ENCODE peak calls at places on chromosome 18, in nine cellular contexts. D is lower lobe of right lung; Z is epithelial cell of esophagus; I is stimulated activated CD8-positive, alpha-beta memory T cell treated with anti-CD3 and anti-CD28 coated beads, Interleukin-4, amount 100 ng/mL, for 1 hour; X is T-helper 17 cell; P is H9; J is A172; S is HCEC 1CT; E is dorsolateral prefrontal cortex. A is an unnamed sample.

GRCh38 chr18:48562075-48562474 is 23.2 kb downstream of the CTIF start:
- DNase-seq in D (no peak), Z (no peak), I (no peak), X (no peak), P (no peak), J (no peak), S (no peak), E (no peak), A (no peak)

GRCh38 chr18:13159579-13159978 is 59.0 kb upstream of the LDLRAD4 start:
- DNase-seq in D (no peak), Z (peak), I (no peak), X (no peak), P (peak), J (peak), S (peak), E (no peak), A (peak)

GRCh38 chr18:73531601-73532000 is 616.0 kb downstream of the FBXO15 start:
- DNase-seq in D (no peak), Z (no peak), I (no peak), X (no peak), P (no peak), J (no peak), S (no peak), E (no peak), A (no peak)

GRCh38 chr18:29191263-29191662 is 1014.3 kb upstream of the CDH2 start:
- DNase-seq in D (no peak), Z (peak), I (no peak), X (no peak), P (peak), J (peak), S (peak), E (no peak), A (no peak)

GRCh38 chr18:33558529-33558928 is 19.5 kb upstream of the ASXL3 start:
- DNase-seq in D (no peak), Z (peak), I (no peak), X (no peak), P (no peak), J (no peak), S (no peak), E (no peak), A (no peak)

GRCh38 chr18:48136051-48136543 is 205.6 kb upstream of the SMAD2 start:
- DNase-seq in D (peak), Z (no peak), I (no peak), X (no peak), P (no peak), J (no peak), S (no peak), E (no peak), A (no peak)

GRCh38 chr18:54149078-54149697 is 75.3 kb downstream of the MBD2 start:
- DNase-seq in D (no peak), Z (peak), I (no peak), X (no peak), P (no peak), J (peak), S (peak), E (no peak), A (peak)

GRCh38 chr18:2917255-2918047 is 70.6 kb downstream of the EMILIN2 start:
- DNase-seq in D (no peak), Z (no peak), I (no peak), X (no peak), P (no peak), J (no peak), S (no peak), E (no peak), A (peak)

GRCh38 chr18:77632738-77633137 is 383.1 kb downstream of the GALR1 start:
- DNase-seq in D (no peak), Z (no peak), I (no peak), X (no peak), P (no peak), J (no peak), S (no peak), E (no peak), A (no peak)

GRCh38 chr18:36849288-36850011 is 20.5 kb downstream of the KIAA1328 start:
- DNase-seq in D (no peak), Z (no peak), I (no peak), X (no peak), P (no peak), J (peak), S (no peak), E (no peak), A (no peak)

GRCh38 chr18:56995579-56996194 is 151.2 kb upstream of the BOD1L2 start:
- DNase-seq in D (no peak), Z (no peak), I (no peak), X (no peak), P (no peak), J (no peak), S (no peak), E (peak), A (no peak)

A was measured in Caki2.